ENCODE peak calls at places on chromosomes 5 and 9, in nine cellular contexts. R, X, J, D, O, T, F, V and E are unnamed samples.

GRCh38 chr5:181237758-181238385 is 5.8 kb downstream of the RACK1 start:
- DNase-seq in O (no peak), V (no peak), D (no peak), R (no peak), J (no peak), T (no peak), F (no peak), X (no peak), E (no peak)

GRCh38 chr5:179227578-179228311 is 117.5 kb downstream of the ADAMTS2 start:
- DNase-seq in F (no peak), O (no peak), D (no peak), X (no peak), T (no peak), V (no peak), J (no peak), R (no peak), E (no peak)

GRCh38 chr5:73693573-73694061 is 67.6 kb downstream of the ARHGEF28 start:
- DNase-seq in V (no peak), J (no peak), R (peak; percentile 62), F (no peak), D (peak; percentile 25), T (peak; percentile 42), X (peak; percentile 8), O (no peak), E (no peak)

GRCh38 chr9:3758816-3759576 is 233.2 kb upstream of the RFX3 start:
- DNase-seq in J (no peak), D (no peak), V (no peak), R (peak; percentile 35), O (no peak), T (peak; percentile 77), X (no peak), F (no peak), E (no peak)

GRCh38 chr5:129125819-129126218 is 31.3 kb downstream of the ISOC1 start:
- DNase-seq in F (no peak), O (no peak), D (no peak), R (no peak), V (no peak), X (peak; percentile 19), J (no peak), T (no peak), E (no peak)

GRCh38 chr9:21779397-21779796 is 23.0 kb upstream of the MTAP start:
- DNase-seq in T (no peak), O (no peak), V (no peak), R (no peak), X (no peak), D (no peak), F (no peak), J (no peak), E (no peak)

GRCh38 chr5:5065472-5065871 is 74.7 kb upstream of the ADAMTS16 start:
- DNase-seq in X (no peak), T (no peak), O (no peak), R (no peak), V (no peak), D (no peak), F (no peak), J (no peak), E (no peak)

GRCh38 chr9:129278391-129279237 is 100.6 kb upstream of the IER5L start:
- DNase-seq in F (peak; percentile 56), V (no peak), O (no peak), T (no peak), D (no peak), R (peak; percentile 13), J (peak; percentile 89), X (peak; percentile 25), E (no peak)

GRCh38 chr9:20945856-20946255 is 85.6 kb downstream of the HACD4 start:
- DNase-seq in X (no peak), O (no peak), R (no peak), T (no peak), J (no peak), F (no peak), V (no peak), D (no peak), E (no peak)

GRCh38 chr5:66958984-66959641 is 237.5 kb downstream of the CD180 start:
- DNase-seq in J (no peak), R (peak; percentile 81), D (peak; percentile 42), T (peak; percentile 89), O (no peak), F (no peak), V (peak; percentile 60), X (peak; percentile 21), E (no peak)

GRCh38 chr5:124698774-124699173 is 47.7 kb downstream of the ZNF608 start:
- DNase-seq in T (peak; percentile 77), F (no peak), J (no peak), V (no peak), R (peak; percentile 37), O (no peak), X (no peak), D (no peak), E (no peak)

GRCh38 chr9:95012902-95013301 is 286.4 kb downstream of the AOPEP start:
- DNase-seq in X (no peak), F (no peak), V (no peak), T (no peak), D (no peak), R (no peak), J (no peak), O (no peak), E (no peak)

GRCh38 chr9:119370816-119371215 is 1.6 kb upstream of the BRINP1 start:
- DNase-seq in T (peak; percentile 25), F (peak; percentile 79), D (peak; percentile 64), X (peak; percentile 84), R (peak; percentile 22), V (no peak), J (no peak), O (no peak), E (no peak)

GRCh38 chr5:107868994-107869393 is 198.3 kb upstream of the EFNA5 start:
- DNase-seq in T (no peak), F (no peak), X (no peak), O (no peak), V (no peak), J (no peak), D (no peak), R (no peak), E (no peak)

GRCh38 chr9:86487222-86487841 is 133.1 kb upstream of the TUT7 start:
- DNase-seq in V (peak; percentile 17), J (peak; percentile 67), R (peak; percentile 69), X (peak; percentile 71), D (peak; percentile 35), O (no peak), T (peak; percentile 60), F (no peak), E (peak; percentile 21)

GRCh38 chr5:94562327-94562971 is 56.0 kb downstream of the KIAA0825 start:
- DNase-seq in T (no peak), J (no peak), X (no peak), R (no peak), O (no peak), D (no peak), F (no peak), V (no peak), E (no peak)

GRCh38 chr5:4196744-4197646 is 601.4 kb downstream of the IRX1 start:
- DNase-seq in T (no peak), J (no peak), V (no peak), F (no peak), X (peak; percentile 37), O (no peak), R (no peak), D (no peak), E (no peak)

GRCh38 chr5:67156976-67157583 is 39.5 kb downstream of the CD180 start:
- DNase-seq in O (peak; percentile 32), F (no peak), R (peak; percentile 26), D (peak; percentile 31), J (peak; percentile 10), V (no peak), X (peak; percentile 49), T (peak; percentile 38), E (no peak)

GRCh38 chr9:91682806-91683205 is 259.2 kb upstream of the NFIL3 start:
- DNase-seq in J (no peak), R (no peak), D (no peak), X (no peak), F (no peak), T (peak; percentile 83), V (no peak), O (no peak), E (no peak)

GRCh38 chr9:72278959-72279358 is 86.0 kb downstream of the ZFAND5 start:
- DNase-seq in F (no peak), X (no peak), D (no peak), T (no peak), V (no peak), R (no peak), J (no peak), O (no peak), E (no peak)

GRCh38 chr5:172897691-172898512 is 61.3 kb upstream of the RPL26L1 start:
- DNase-seq in J (no peak), R (peak; percentile 99), D (peak; percentile 64), F (no peak), X (peak; percentile 78), T (peak; percentile 98), O (no peak), V (peak; percentile 92), E (no peak)

GRCh38 chr5:106451998-106452397 is 1218.7 kb downstream of the EFNA5 start:
- DNase-seq in R (no peak), D (no peak), J (no peak), O (no peak), V (no peak), X (no peak), T (peak; percentile 44), F (no peak), E (no peak)

GRCh38 chr9:114108016-114108833 is 9.1 kb upstream of the KIF12 start:
- DNase-seq in J (peak; percentile 58), O (peak; percentile 64), D (peak; percentile 92), T (peak; percentile 74), X (peak; percentile 94), F (peak; percentile 93), R (peak; percentile 83), V (peak; percentile 36), E (peak; percentile 54)

GRCh38 chr5:132473019-132473531 is 17.5 kb downstream of the IRF1 start:
- DNase-seq in R (no peak), T (no peak), O (no peak), F (no peak), X (no peak), D (no peak), J (no peak), V (no peak), E (no peak)

GRCh38 chr9:91395553-91396470 is 27.8 kb downstream of the NFIL3 start:
- DNase-seq in F (no peak), T (peak; percentile 76), X (no peak), V (peak; percentile 78), R (peak; percentile 93), D (peak; percentile 68), J (no peak), O (no peak), E (no peak)

GRCh38 chr9:115615821-115616665 is 498.1 kb upstream of the TNC start:
- DNase-seq in R (peak; percentile 92), T (peak; percentile 78), J (no peak), D (peak; percentile 55), F (no peak), X (no peak), O (no peak), V (peak; percentile 87), E (no peak)

GRCh38 chr9:114678130-114678529 is 3.9 kb downstream of the TEX48 start:
- DNase-seq in T (no peak), F (no peak), R (no peak), O (no peak), D (no peak), X (no peak), J (no peak), V (no peak), E (no peak)

GRCh38 chr5:150485770-150486401 is 22.0 kb upstream of the NDST1 start:
- DNase-seq in V (no peak), J (no peak), F (peak; percentile 83), T (peak; percentile 60), R (no peak), O (peak; percentile 42), D (peak; percentile 80), X (peak; percentile 81), E (no peak)

GRCh38 chr5:32094691-32095090 is 79.4 kb downstream of the GOLPH3 start:
- DNase-seq in D (no peak), X (no peak), O (no peak), T (no peak), V (no peak), J (no peak), R (no peak), F (no peak), E (no peak)

GRCh38 chr9:91421022-91421765 is 2.4 kb downstream of the NFIL3 start:
- DNase-seq in J (no peak), V (no peak), X (peak; percentile 80), O (no peak), D (peak; percentile 70), T (peak; percentile 67), F (peak; percentile 82), R (peak; percentile 59), E (no peak)

GRCh38 chr9:15426019-15426418 is 3.3 kb downstream of the SNAPC3 start:
- DNase-seq in T (no peak), J (no peak), X (no peak), D (no peak), R (no peak), F (no peak), V (no peak), O (no peak), E (no peak)